ENCODE peak calls at places on chromosome 6, in eight cellular contexts. E is GM23248; H is CD8-positive, alpha-beta T cell; N is hepatocyte; F is neural progenitor cell; R is esophagus muscularis mucosa; T is uterus; M is stomach. V is an unnamed sample. For H3K27me3 and H3K36me3, the result is how much of the 10 kb centered on the place peaks cover.

GRCh38 chr6:90406142-90406794 is 109.6 kb upstream of the BACH2 start:
- DNase-seq in E (peak), H (no peak), N (peak), F (no peak), R (no peak), T (no peak), M (no peak), V (no peak)

GRCh38 chr6:126199482-126199881 is 140.4 kb upstream of the CENPW start:
- DNase-seq in E (no peak), H (no peak), N (no peak), F (no peak), R (no peak), T (no peak), M (no peak), V (no peak)

GRCh38 chr6:18247002-18247401 is 17.3 kb downstream of the DEK start:
- DNase-seq in E (no peak), H (no peak), N (no peak), F (no peak), R (no peak), T (no peak), M (no peak), V (no peak)

GRCh38 chr6:39088331-39088730 is 26.7 kb downstream of the SAYSD1 start:
- DNase-seq in E (peak), H (no peak), N (peak), F (peak), R (peak), T (no peak), M (no peak), V (peak)

GRCh38 chr6:150964765-150965164 is 99.3 kb downstream of the MTHFD1L start:
- DNase-seq in E (no peak), H (no peak), N (no peak), F (no peak), R (no peak), T (no peak), M (no peak), V (no peak)

GRCh38 chr6:154392561-154392960 is 36.0 kb upstream of the IPCEF1 start:
- DNase-seq in E (no peak), H (no peak), N (no peak), F (no peak), R (no peak), T (no peak), M (no peak), V (no peak)

GRCh38 chr6:74519172-74519571 is 686.7 kb downstream of the COL12A1 start:
- DNase-seq in E (peak), H (no peak), N (peak), F (no peak), R (no peak), T (no peak), M (no peak), V (no peak)

GRCh38 chr6:42316390-42316970 is 98.8 kb upstream of the MRPS10 start:
- DNase-seq in E (peak), H (no peak), N (peak), F (peak), R (no peak), T (no peak), M (no peak), V (no peak)

GRCh38 chr6:61887425-61887824 is 398.6 kb downstream of the KHDRBS2 start:
- DNase-seq in E (no peak), H (no peak), N (no peak), F (peak), R (no peak), T (no peak), M (no peak), V (no peak)

GRCh38 chr6:11894212-11894611 is 115.6 kb upstream of the ADTRP start:
- DNase-seq in E (no peak), H (no peak), N (no peak), F (no peak), R (no peak), T (no peak), M (no peak), V (no peak)

GRCh38 chr6:22368794-22369193 is 72.0 kb upstream of the PRL start:
- DNase-seq in E (no peak), H (no peak), N (no peak), F (no peak), R (no peak), T (no peak), M (no peak), V (no peak)

GRCh38 chr6:99349620-99350141 is at the start of gene FAXC:
- DNase-seq in E (peak), H (no peak), N (peak), F (peak), R (no peak), T (peak), M (peak), V (peak)

GRCh38 chr6:63640062-63640461 is 4.5 kb downstream of the PHF3 start:
- DNase-seq in E (peak), H (no peak), N (no peak), F (no peak), R (no peak), T (no peak), M (no peak), V (no peak)

GRCh38 chr6:19209202-19209601 is 628.0 kb upstream of the ID4 start:
- DNase-seq in E (no peak), H (no peak), N (no peak), F (no peak), R (no peak), T (no peak), M (no peak), V (no peak)

GRCh38 chr6:97282238-97282725 is 734 bp downstream of the MMS22L start:
- DNase-seq in E (peak), H (no peak), N (peak), F (peak), R (no peak), T (no peak), M (no peak), V (peak)

GRCh38 chr6:32692019-32692418 is 25.6 kb upstream of the HLA-DQB1 start:
- DNase-seq in E (no peak), H (peak), N (peak), F (peak), R (no peak), T (no peak), M (peak), V (peak)

GRCh38 chr6:166640342-166641043 is 13.4 kb upstream of the RPS6KA2 start:
- DNase-seq in E (no peak), H (no peak), N (no peak), F (no peak), R (no peak), T (no peak), M (peak), V (peak)

GRCh38 chr6:135624402-135625297 is 127.1 kb upstream of the AHI1 start:
- DNase-seq in E (peak), H (no peak), N (no peak), F (no peak), R (no peak), T (no peak), M (no peak), V (no peak)

GRCh38 chr6:14382381-14383236 is 265.0 kb downstream of the CD83 start:
- DNase-seq in E (no peak), H (no peak), N (no peak), F (peak), R (no peak), T (no peak), M (no peak), V (no peak)

GRCh38 chr6:166619912-166620311 is 7.1 kb downstream of the RPS6KA2 start:
- DNase-seq in E (peak), H (no peak), N (peak), F (no peak), R (no peak), T (peak), M (peak), V (no peak)

GRCh38 chr6:128259735-128260685 is 260.4 kb downstream of the PTPRK start:
- DNase-seq in E (peak), H (no peak), N (no peak), F (no peak), R (no peak), T (no peak), M (no peak), V (no peak)

GRCh38 chr6:35719830-35720733 is 16.8 kb upstream of the ARMC12 start:
- DNase-seq in E (no peak), H (no peak), N (peak), F (peak), R (no peak), T (peak), M (no peak), V (peak)

GRCh38 chr6:165685302-165685701 is 22.3 kb upstream of the PDE10A start:
- DNase-seq in E (no peak), H (no peak), N (no peak), F (no peak), R (peak), T (no peak), M (no peak), V (no peak)

GRCh38 chr6:31086788-31087440 is 25.5 kb downstream of the C6orf15 start:
- DNase-seq in E (peak), H (no peak), N (no peak), F (no peak), R (no peak), T (no peak), M (no peak), V (no peak)

GRCh38 chr6:139349464-139350020 is 24.9 kb downstream of the CITED2 start:
- DNase-seq in E (peak), H (no peak), N (no peak), F (no peak), R (no peak), T (no peak), M (no peak), V (no peak)

GRCh38 chr6:16338577-16339262 is 100.3 kb downstream of the GMPR start:
- DNase-seq in E (peak), H (no peak), N (peak), F (peak), R (no peak), T (peak), M (peak), V (peak)

GRCh38 chr6:30981942-30982772 is 1.4 kb upstream of the MUC21 start:
- DNase-seq in E (peak), H (no peak), N (peak), F (peak), R (no peak), T (peak), M (peak), V (peak)

GRCh38 chr6:73484438-73484837 is 22.9 kb downstream of the MTO1 start:
- DNase-seq in E (no peak), H (no peak), N (no peak), F (no peak), R (no peak), T (no peak), M (no peak), V (no peak)

GRCh38 chr6:135274561-135275293 is 93.6 kb downstream of the MYB start:
- DNase-seq in E (no peak), H (no peak), N (no peak), F (no peak), R (no peak), T (no peak), M (no peak), V (no peak)

GRCh38 chr6:163780993-163781392 is 366.5 kb downstream of the QKI start:
- DNase-seq in E (no peak), H (no peak), N (peak), F (peak), R (no peak), T (no peak), M (no peak), V (peak)

GRCh38 chr6:110814488-110815259 is 595 bp downstream of the CDK19 start:
- DNase-seq in E (peak), H (peak), N (peak), F (peak), R (peak), T (peak), M (peak), V (peak)

GRCh38 chr6:151087861-151088598 is 151.7 kb upstream of the AKAP12 start:
- DNase-seq in E (peak), H (no peak), N (no peak), F (no peak), R (no peak), T (peak), M (no peak), V (no peak)

GRCh38 chr6:148342146-148343027 is at the start of gene SASH1:
- DNase-seq in E (peak), H (no peak), N (peak), F (peak), R (peak), T (peak), M (peak), V (peak)

GRCh38 chr6:69231983-69232382 is 564.8 kb downstream of the LMBRD1 start:
- DNase-seq in E (no peak), H (no peak), N (no peak), F (no peak), R (no peak), T (no peak), M (no peak), V (no peak)

GRCh38 chr6:39342692-39343460 is 20.4 kb upstream of the KCNK16 start:
- DNase-seq in E (no peak), H (no peak), N (no peak), F (no peak), R (no peak), T (no peak), M (no peak), V (no peak)

DNA sequence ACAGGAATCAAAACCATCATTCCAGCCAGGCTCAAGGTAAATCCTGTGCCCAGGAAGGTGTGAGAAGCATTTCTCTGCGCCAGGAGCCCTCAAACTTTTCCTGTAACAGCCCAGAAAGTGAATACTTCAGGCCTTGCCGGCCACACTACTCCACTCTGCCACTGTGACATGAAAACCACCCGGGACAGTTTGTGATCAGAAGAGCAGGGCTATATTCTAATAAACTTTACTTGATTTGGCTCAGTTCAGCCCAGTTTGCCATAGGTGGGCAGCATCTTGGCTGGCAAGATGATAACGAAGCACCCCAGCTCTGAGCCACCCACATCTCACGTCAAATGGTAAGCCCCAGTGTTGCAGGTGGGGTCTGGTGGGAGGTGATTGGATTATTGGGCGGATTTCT is 249.4 kb downstream of the DLL1 start:
- DNase-seq in E (no peak), H (no peak), N (no peak), F (no peak), R (no peak), T (no peak), M (no peak), V (no peak)
- H3K27me3 ChIP-seq in E (under half), H (under half), N (under half), F (under half), R (under half), T (under half), M (under half), V (under half)

DNA sequence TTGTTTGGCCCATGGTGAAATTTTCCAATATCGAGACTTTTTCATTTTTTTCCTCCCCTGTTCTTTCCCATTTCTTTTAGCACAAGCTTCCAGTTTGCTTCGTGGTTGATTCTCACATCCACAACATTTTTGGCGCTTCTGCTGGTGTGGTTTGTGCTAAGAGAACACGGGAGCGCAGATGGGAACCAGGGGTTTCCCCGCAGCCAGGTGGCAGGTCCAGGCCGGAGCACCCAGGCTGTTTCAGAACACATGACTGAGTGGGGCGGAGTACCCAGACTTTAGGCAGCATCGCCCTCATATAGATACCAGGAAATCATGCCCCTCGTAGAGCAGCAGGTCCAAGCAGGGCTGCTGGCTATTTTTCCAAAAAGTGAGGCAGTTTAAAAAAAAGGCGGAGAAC is 58.0 kb downstream of the SYTL3 start:
- DNase-seq in E (no peak), H (no peak), N (peak), F (no peak), R (no peak), T (peak), M (peak), V (peak)
- H3K4me3 ChIP-seq in E (no peak), H (no peak), N (no peak), F (no peak), R (peak), T (peak), M (no peak), V (no peak)

GRCh38 chr6:152973916-152974315 is 8.9 kb downstream of the FBXO5 start:
- DNase-seq in E (no peak), H (no peak), N (no peak), F (no peak), R (no peak), T (no peak), M (no peak), V (no peak)

GRCh38 chr6:152976749-152977148 is 6.1 kb downstream of the FBXO5 start:
- DNase-seq in E (no peak), H (no peak), N (no peak), F (peak), R (no peak), T (no peak), M (no peak), V (no peak)

GRCh38 chr6:152978058-152978457 is 4.8 kb downstream of the FBXO5 start:
- DNase-seq in E (no peak), H (no peak), N (no peak), F (no peak), R (no peak), T (no peak), M (no peak), V (no peak)

GRCh38 chr6:152979116-152979515 is 3.7 kb downstream of the FBXO5 start:
- DNase-seq in E (peak), H (no peak), N (no peak), F (no peak), R (no peak), T (no peak), M (no peak), V (no peak)

DNA sequence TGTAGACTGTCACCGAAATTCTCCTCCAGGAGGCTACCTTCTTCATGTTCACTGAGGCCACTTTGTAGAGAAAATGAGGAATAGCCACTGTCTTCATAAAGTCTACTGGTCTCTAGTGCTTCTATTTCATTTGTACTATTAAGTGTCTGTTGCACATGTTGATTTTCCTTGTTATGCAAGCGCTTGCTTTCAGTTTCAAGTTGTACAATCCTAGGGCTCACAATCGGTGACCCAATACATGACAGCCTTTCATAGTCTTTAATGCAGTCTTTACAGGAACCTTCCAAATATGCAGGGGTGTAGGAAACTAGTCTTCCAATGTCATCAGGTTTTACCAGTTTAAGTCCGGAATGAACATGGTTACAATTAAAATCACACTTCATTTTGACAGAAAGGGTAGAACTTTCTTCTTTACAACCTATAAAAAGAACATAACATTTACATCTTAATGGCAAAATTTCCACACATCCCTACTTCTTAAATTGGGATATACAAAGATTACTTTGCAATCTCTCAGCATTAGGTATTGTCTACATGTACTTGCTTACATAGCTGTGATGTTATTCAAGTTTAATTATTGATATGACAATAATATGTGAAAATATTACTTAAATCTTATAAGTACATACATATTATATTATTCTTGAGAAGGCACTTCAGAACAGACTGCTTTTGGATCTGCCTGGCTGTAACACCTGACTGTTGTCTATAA is 7.5 kb downstream of the FBXO5 start:
- DNase-seq in E (no peak), H (no peak), N (no peak), F (no peak), R (no peak), T (no peak), M (no peak), V (no peak)
- H3K36me3 ChIP-seq in E (half or more), H (under half), N (under half), F (half or more), R (under half), T (under half), M (under half), V (under half)

GRCh38 chr6:20569000-20569610 is 34.8 kb downstream of the CDKAL1 start:
- DNase-seq in E (peak), H (no peak), N (no peak), F (no peak), R (no peak), T (no peak), M (no peak), V (no peak)
- H3K27me3 ChIP-seq in E (under half), H (under half), N (under half), F (under half), R (under half), T (under half), M (under half), V (under half)

GRCh38 chr6:146357578-146358340 is 185.9 kb upstream of the RAB32 start:
- DNase-seq in E (peak), H (no peak), N (no peak), F (no peak), R (no peak), T (no peak), M (no peak), V (no peak)
- H3K4me3 ChIP-seq in E (peak), H (no peak), N (no peak), F (no peak), R (no peak), T (no peak), M (no peak), V (no peak)

GRCh38 chr6:7300890-7301289 is 12.1 kb downstream of the SSR1 start:
- DNase-seq in E (no peak), H (no peak), N (no peak), F (no peak), R (no peak), T (no peak), M (no peak), V (no peak)
- H3K36me3 ChIP-seq in E (half or more), H (half or more), N (under half), F (under half), R (half or more), T (under half), M (half or more), V (under half)

DNA sequence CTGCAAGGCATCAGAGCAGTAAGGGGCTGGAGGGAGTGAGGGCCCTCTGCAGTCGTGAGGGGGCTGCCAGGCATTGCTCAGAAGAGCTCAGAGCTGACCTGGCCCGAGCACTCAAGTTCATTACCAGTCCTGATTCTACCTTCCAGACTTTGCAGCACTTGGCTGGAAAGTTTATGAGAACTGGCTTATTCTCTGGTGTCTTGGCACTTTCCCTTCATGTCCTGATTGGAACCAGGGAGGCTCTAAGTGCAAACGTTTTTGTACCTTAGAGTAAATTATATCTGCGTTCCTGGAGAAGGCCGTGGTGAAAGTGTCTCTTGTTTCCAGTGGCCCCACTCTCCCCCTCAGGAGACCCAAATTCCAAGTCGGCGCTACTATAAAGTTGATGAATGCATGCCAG is 402.3 kb downstream of the CDC5L start:
- DNase-seq in E (no peak), H (no peak), N (no peak), F (no peak), R (no peak), T (no peak), M (no peak), V (no peak)
- H3K27me3 ChIP-seq in E (under half), H (under half), N (under half), F (under half), R (under half), T (under half), M (under half), V (under half)

GRCh38 chr6:28142446-28142845 is 763 bp downstream of the ZKSCAN8 start:
- DNase-seq in E (peak), H (no peak), N (no peak), F (no peak), R (no peak), T (no peak), M (no peak), V (no peak)
- H3K4me3 ChIP-seq in E (peak), H (peak), N (peak), F (peak), R (peak), T (peak), M (peak), V (peak)

GRCh38 chr6:106662458-106662857 is 33.1 kb downstream of the QRSL1 start:
- DNase-seq in E (no peak), H (no peak), N (no peak), F (no peak), R (no peak), T (no peak), M (no peak), V (no peak)

GRCh38 chr6:106659859-106660258 is 30.5 kb downstream of the QRSL1 start:
- DNase-seq in E (no peak), H (no peak), N (no peak), F (no peak), R (no peak), T (no peak), M (no peak), V (no peak)

GRCh38 chr6:106658469-106658868 is 29.1 kb downstream of the QRSL1 start:
- DNase-seq in E (peak), H (no peak), N (no peak), F (no peak), R (no peak), T (no peak), M (no peak), V (no peak)
- H3K36me3 ChIP-seq in E (under half), H (under half), N (under half), F (under half), R (half or more), T (under half), M (under half), V (under half)

V was measured in H7.